ENCODE peak calls at places on chromosomes 11 and 22, in four cellular contexts. One of them, this sample, is unnamed.
A peak's percentile ranks its signal among the peaks of the same experiment; 100 is the strongest.

GRCh38 chr11:28010001-28010400 is 98.0 kb downstream of the KIF18A start:
- DNase-seq in adrenal gland: no peak
- DNase-seq in dorsolateral prefrontal cortex: no peak
- DNase-seq in A549: no peak
- DNase-seq in this sample: peak; percentile 34

GRCh38 chr11:3123761-3124733 is 41.1 kb downstream of the OSBPL5 start:
- DNase-seq in adrenal gland: peak; percentile 95
- DNase-seq in dorsolateral prefrontal cortex: peak; percentile 72
- DNase-seq in A549: peak; percentile 48
- DNase-seq in this sample: peak; percentile 84

GRCh38 chr22:28909375-28909774 is 26.0 kb downstream of the ZNRF3 start:
- DNase-seq in adrenal gland: no peak
- DNase-seq in dorsolateral prefrontal cortex: no peak
- DNase-seq in A549: no peak
- DNase-seq in this sample: no peak

GRCh38 chr11:611001-611996 is 4.5 kb downstream of the IRF7 start:
- DNase-seq in adrenal gland: no peak
- DNase-seq in dorsolateral prefrontal cortex: no peak
- DNase-seq in A549: no peak
- DNase-seq in this sample: no peak

GRCh38 chr22:37243402-37244113 is 511 bp downstream of the RAC2 start:
- DNase-seq in adrenal gland: no peak
- DNase-seq in dorsolateral prefrontal cortex: no peak
- DNase-seq in A549: no peak
- DNase-seq in this sample: no peak

GRCh38 chr11:102850973-102851745 is 7.8 kb upstream of the MMP3 start:
- DNase-seq in adrenal gland: no peak
- DNase-seq in dorsolateral prefrontal cortex: no peak
- DNase-seq in A549: no peak
- DNase-seq in this sample: peak; percentile 37

GRCh38 chr11:89491141-89491690 is at the start of gene NOX4:
- DNase-seq in adrenal gland: no peak
- DNase-seq in dorsolateral prefrontal cortex: peak; percentile 50
- DNase-seq in A549: no peak
- DNase-seq in this sample: no peak

GRCh38 chr11:15988693-15989231 is 367.6 kb downstream of the SOX6 start:
- DNase-seq in adrenal gland: no peak
- DNase-seq in dorsolateral prefrontal cortex: no peak
- DNase-seq in A549: no peak
- DNase-seq in this sample: no peak

GRCh38 chr11:121895919-121896318 is 220.1 kb downstream of the BLID start:
- DNase-seq in adrenal gland: no peak
- DNase-seq in dorsolateral prefrontal cortex: no peak
- DNase-seq in A549: no peak
- DNase-seq in this sample: peak; percentile 51

GRCh38 chr22:41979423-41980250 is 10.4 kb downstream of the SEPTIN3 start:
- DNase-seq in adrenal gland: no peak
- DNase-seq in dorsolateral prefrontal cortex: peak; percentile 56
- DNase-seq in A549: no peak
- DNase-seq in this sample: no peak

GRCh38 chr22:46799626-46800025 is 37.2 kb downstream of the TBC1D22A start:
- DNase-seq in adrenal gland: no peak
- DNase-seq in dorsolateral prefrontal cortex: no peak
- DNase-seq in A549: no peak
- DNase-seq in this sample: no peak

GRCh38 chr11:61297341-61297740 is 2.2 kb upstream of the VWCE start:
- DNase-seq in adrenal gland: no peak
- DNase-seq in dorsolateral prefrontal cortex: no peak
- DNase-seq in A549: no peak
- DNase-seq in this sample: no peak

GRCh38 chr11:72257551-72257950 is 13.6 kb upstream of the PHOX2A start:
- DNase-seq in adrenal gland: no peak
- DNase-seq in dorsolateral prefrontal cortex: no peak
- DNase-seq in A549: no peak
- DNase-seq in this sample: no peak

GRCh38 chr22:46502346-46502745 is 35.1 kb downstream of the CELSR1 start:
- DNase-seq in adrenal gland: no peak
- DNase-seq in dorsolateral prefrontal cortex: no peak
- DNase-seq in A549: no peak
- DNase-seq in this sample: no peak

GRCh38 chr22:17368727-17369552 is at the start of gene CECR2:
- DNase-seq in adrenal gland: no peak
- DNase-seq in dorsolateral prefrontal cortex: peak; percentile 52
- DNase-seq in A549: no peak
- DNase-seq in this sample: no peak

GRCh38 chr11:72637926-72638325 is 36.3 kb downstream of the PDE2A start:
- DNase-seq in adrenal gland: no peak
- DNase-seq in dorsolateral prefrontal cortex: no peak
- DNase-seq in A549: no peak
- DNase-seq in this sample: no peak

GRCh38 chr11:95585752-95586077 is 203.9 kb downstream of the FAM76B start:
- DNase-seq in adrenal gland: no peak
- DNase-seq in dorsolateral prefrontal cortex: no peak
- DNase-seq in A549: no peak
- DNase-seq in this sample: no peak

GRCh38 chr11:46285594-46286033 is 8.2 kb downstream of the CREB3L1 start:
- DNase-seq in adrenal gland: no peak
- DNase-seq in dorsolateral prefrontal cortex: no peak
- DNase-seq in A549: no peak
- DNase-seq in this sample: no peak

GRCh38 chr22:45923812-45924211 is 53.1 kb downstream of the WNT7B start:
- DNase-seq in adrenal gland: no peak
- DNase-seq in dorsolateral prefrontal cortex: no peak
- DNase-seq in A549: no peak
- DNase-seq in this sample: no peak

DNA sequence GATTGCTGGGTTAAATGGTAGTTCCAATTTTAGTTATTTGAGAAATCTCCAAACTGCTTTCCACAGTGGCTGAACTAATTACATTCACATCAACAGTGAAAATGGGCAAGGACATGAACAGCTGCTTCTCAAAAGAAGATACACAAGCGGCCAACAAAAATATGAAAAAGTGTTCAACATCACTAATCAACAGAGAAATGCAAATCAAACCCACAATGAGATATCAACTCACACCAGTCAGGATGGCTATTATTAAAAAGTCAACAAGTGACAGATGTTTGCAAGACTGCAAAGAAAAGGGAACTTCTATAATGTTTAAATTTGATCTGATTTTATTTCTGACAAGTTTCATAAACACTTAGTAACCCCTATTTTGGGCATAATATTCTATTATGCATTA is 537.5 kb downstream of the DLG2 start:
- DNase-seq in adrenal gland: no peak
- DNase-seq in dorsolateral prefrontal cortex: no peak
- DNase-seq in A549: no peak
- DNase-seq in this sample: no peak
- TF ChIP-seq CTCF in adrenal gland: no peak
- TF ChIP-seq CTCF in dorsolateral prefrontal cortex: no peak
- TF ChIP-seq CTCF in A549: no peak
- TF ChIP-seq CTCF in this sample: no peak

DNA sequence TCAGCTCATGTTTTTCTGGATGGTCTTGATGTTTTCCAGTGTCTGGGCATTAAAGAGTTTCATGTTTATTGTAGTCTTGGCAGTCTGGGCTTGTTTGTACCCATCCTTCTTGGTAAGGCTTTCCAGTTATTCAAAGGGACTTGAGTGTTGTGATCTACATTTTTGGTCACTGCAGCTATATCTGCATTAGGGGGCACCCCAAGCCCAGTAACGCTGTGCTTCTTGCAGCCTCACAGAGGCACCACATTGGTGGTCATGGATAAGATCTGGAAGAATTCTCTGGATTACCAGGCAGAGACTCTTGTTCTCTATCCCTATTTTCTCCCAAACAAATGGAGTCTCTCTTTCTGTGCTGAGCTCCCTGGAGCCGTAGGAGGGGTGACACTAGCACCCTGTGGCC is 451.5 kb upstream of the FAT3 start:
- DNase-seq in adrenal gland: no peak
- DNase-seq in dorsolateral prefrontal cortex: no peak
- DNase-seq in A549: no peak
- DNase-seq in this sample: no peak
- TF ChIP-seq CTCF in adrenal gland: no peak
- TF ChIP-seq CTCF in dorsolateral prefrontal cortex: no peak
- TF ChIP-seq CTCF in A549: no peak
- TF ChIP-seq CTCF in this sample: no peak

GRCh38 chr11:103926990-103927389 is 109.5 kb upstream of the DDI1 start:
- DNase-seq in adrenal gland: no peak
- DNase-seq in dorsolateral prefrontal cortex: no peak
- DNase-seq in A549: no peak
- DNase-seq in this sample: no peak

GRCh38 chr11:103928040-103928555 is 108.3 kb upstream of the DDI1 start:
- DNase-seq in adrenal gland: no peak
- DNase-seq in dorsolateral prefrontal cortex: no peak
- DNase-seq in A549: no peak
- DNase-seq in this sample: no peak

GRCh38 chr11:103924166-103925013 is 112.0 kb upstream of the DDI1 start:
- DNase-seq in adrenal gland: no peak
- DNase-seq in dorsolateral prefrontal cortex: no peak
- DNase-seq in A549: no peak
- DNase-seq in this sample: no peak

GRCh38 chr11:103929168-103929903 is 107.1 kb upstream of the DDI1 start:
- DNase-seq in adrenal gland: no peak
- DNase-seq in dorsolateral prefrontal cortex: no peak
- DNase-seq in A549: no peak
- DNase-seq in this sample: no peak

DNA sequence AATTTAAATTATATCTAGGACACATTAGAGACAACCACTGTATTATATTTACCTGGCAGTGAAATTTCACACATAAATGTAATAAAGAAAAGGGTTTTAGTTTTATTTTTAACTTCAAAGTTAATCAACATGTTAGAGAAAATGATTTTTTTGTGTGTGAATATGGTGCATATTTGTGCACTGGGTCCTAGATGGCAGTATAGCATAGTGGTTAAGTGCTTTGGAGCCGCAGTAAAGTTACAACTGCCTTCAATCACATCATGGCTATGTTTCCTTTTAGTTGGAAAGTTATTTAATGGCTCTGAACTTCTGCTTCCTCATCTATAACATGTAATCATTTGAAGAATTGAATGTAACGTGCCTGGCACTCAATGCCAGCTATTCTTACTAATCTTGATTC is 108.9 kb upstream of the DDI1 start:
- DNase-seq in adrenal gland: no peak
- DNase-seq in dorsolateral prefrontal cortex: no peak
- DNase-seq in A549: no peak
- DNase-seq in this sample: no peak
- TF ChIP-seq CTCF in adrenal gland: peak; percentile 49
- TF ChIP-seq CTCF in dorsolateral prefrontal cortex: no peak
- TF ChIP-seq CTCF in A549: peak; percentile 46
- TF ChIP-seq CTCF in this sample: peak; percentile 43

DNA sequence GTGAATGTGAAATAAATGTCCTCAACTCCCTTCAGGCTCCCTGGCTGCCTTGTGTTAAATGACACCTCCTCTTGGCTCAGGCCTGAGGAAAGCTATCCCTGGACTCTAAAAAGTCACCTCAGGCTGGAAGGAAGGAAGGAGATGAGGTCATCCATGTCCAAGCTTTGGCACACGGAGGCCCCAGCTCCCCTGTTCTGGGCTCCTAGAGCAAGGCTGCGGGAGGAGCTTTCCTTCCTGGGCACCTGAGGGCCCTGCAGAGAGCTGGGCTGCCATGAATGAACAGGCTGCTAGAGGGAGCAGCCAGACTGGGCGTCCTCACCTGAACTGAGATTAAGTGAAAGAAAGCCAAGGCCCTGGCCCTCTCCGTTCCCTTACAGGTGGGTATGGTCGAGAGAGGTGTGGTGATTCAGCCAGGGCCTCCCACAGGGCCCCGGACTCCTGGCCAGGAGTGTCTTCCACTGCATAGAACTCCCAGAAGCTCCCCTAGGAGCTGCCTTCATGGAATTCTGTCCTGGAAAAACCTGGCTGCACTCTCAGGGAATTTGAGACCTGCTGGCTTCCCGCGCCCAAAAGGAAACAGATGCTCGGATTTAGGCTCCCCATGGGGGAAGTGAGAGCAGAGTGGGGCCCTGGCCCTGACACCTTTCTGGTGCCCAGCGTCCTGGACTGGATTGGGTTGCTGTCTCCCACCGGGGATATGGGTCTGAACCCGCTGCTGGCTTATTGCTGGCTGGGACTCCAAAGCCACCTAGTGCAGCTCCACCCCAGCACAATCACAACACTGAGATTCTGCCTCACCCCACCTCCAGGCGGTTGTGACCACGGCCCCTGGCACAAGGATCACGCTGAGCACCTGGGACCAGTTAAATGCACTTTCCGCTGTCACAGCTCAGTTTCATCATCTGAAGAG is 22.2 kb downstream of the MYBPC3 start:
- DNase-seq in adrenal gland: no peak
- DNase-seq in dorsolateral prefrontal cortex: no peak
- DNase-seq in A549: no peak
- DNase-seq in this sample: no peak
- TF ChIP-seq CTCF in adrenal gland: no peak
- TF ChIP-seq CTCF in dorsolateral prefrontal cortex: no peak
- TF ChIP-seq CTCF in A549: no peak
- TF ChIP-seq CTCF in this sample: no peak

GRCh38 chr11:70525466-70525865 is 127.1 kb downstream of the CTTN start:
- DNase-seq in adrenal gland: no peak
- DNase-seq in dorsolateral prefrontal cortex: no peak
- DNase-seq in A549: no peak
- DNase-seq in this sample: no peak

GRCh38 chr11:70526116-70527045 is 128.1 kb downstream of the CTTN start:
- DNase-seq in adrenal gland: no peak
- DNase-seq in dorsolateral prefrontal cortex: no peak
- DNase-seq in A549: no peak
- DNase-seq in this sample: no peak

GRCh38 chr11:70528046-70528793 is 129.9 kb downstream of the CTTN start:
- DNase-seq in adrenal gland: no peak
- DNase-seq in dorsolateral prefrontal cortex: no peak
- DNase-seq in A549: no peak
- DNase-seq in this sample: no peak

GRCh38 chr11:70527429-70528045 is 129.2 kb downstream of the CTTN start:
- DNase-seq in adrenal gland: no peak
- DNase-seq in dorsolateral prefrontal cortex: no peak
- DNase-seq in A549: no peak
- DNase-seq in this sample: no peak

DNA sequence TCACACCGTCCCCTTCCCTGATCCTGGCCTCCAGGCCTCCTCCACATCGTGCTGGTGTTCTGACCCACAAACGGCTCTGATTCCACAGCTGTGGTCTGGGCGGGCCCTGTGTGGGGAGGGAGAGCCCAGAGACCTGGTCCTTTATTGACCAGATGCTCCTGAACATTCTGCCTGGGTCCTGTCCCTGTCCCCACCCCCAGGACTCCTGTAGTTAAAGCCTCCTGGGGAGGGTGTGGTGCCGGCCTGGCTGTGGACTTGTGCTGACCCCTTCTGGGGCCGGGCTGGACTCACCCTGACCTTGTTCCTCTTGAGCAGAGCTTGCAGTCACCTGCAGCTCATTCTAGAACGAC is 128.7 kb downstream of the CTTN start:
- DNase-seq in adrenal gland: no peak
- DNase-seq in dorsolateral prefrontal cortex: no peak
- DNase-seq in A549: no peak
- DNase-seq in this sample: no peak
- TF ChIP-seq CTCF in adrenal gland: no peak
- TF ChIP-seq CTCF in dorsolateral prefrontal cortex: no peak
- TF ChIP-seq CTCF in A549: no peak
- TF ChIP-seq CTCF in this sample: no peak